ENCODE peak calls at places on chromosomes 4 and X, in six cellular contexts. One of them, this sample, is unnamed.
A peak's percentile ranks its signal among the peaks of the same experiment; 100 is the strongest.

GRCh38 chrX:17655232-17656034 is 81.9 kb upstream of the SCML1 start:
- DNase-seq in kidney: no peak
- DNase-seq in endodermal cell: peak; percentile 76
- DNase-seq in CD8-positive, alpha-beta T cell: no peak
- DNase-seq in tibial artery: no peak
- DNase-seq in OCI-LY7: no peak
- DNase-seq in this sample: no peak

GRCh38 chr4:169823685-169824084 is 65.9 kb upstream of the HPF1 start:
- DNase-seq in kidney: no peak
- DNase-seq in endodermal cell: peak; percentile 91
- DNase-seq in CD8-positive, alpha-beta T cell: no peak
- DNase-seq in tibial artery: no peak
- DNase-seq in OCI-LY7: peak; percentile 5
- DNase-seq in this sample: peak; percentile 52

GRCh38 chr4:169229571-169230028 is 41.2 kb downstream of the SH3RF1 start:
- DNase-seq in kidney: no peak
- DNase-seq in endodermal cell: no peak
- DNase-seq in CD8-positive, alpha-beta T cell: no peak
- DNase-seq in tibial artery: peak; percentile 37
- DNase-seq in OCI-LY7: no peak
- DNase-seq in this sample: no peak

GRCh38 chrX:8668797-8669196 is 63.1 kb downstream of the ANOS1 start:
- DNase-seq in kidney: no peak
- DNase-seq in endodermal cell: peak; percentile 57
- DNase-seq in CD8-positive, alpha-beta T cell: no peak
- DNase-seq in tibial artery: no peak
- DNase-seq in OCI-LY7: no peak
- DNase-seq in this sample: no peak

GRCh38 chrX:119573840-119574393 is 446 bp upstream of the UBE2A start:
- DNase-seq in kidney: no peak
- DNase-seq in endodermal cell: peak; percentile 67
- DNase-seq in CD8-positive, alpha-beta T cell: no peak
- DNase-seq in tibial artery: peak; percentile 36
- DNase-seq in OCI-LY7: peak; percentile 68
- DNase-seq in this sample: no peak

GRCh38 chrX:107204063-107204605 is 2.1 kb downstream of the NUP62CL start:
- DNase-seq in kidney: no peak
- DNase-seq in endodermal cell: no peak
- DNase-seq in CD8-positive, alpha-beta T cell: no peak
- DNase-seq in tibial artery: no peak
- DNase-seq in OCI-LY7: no peak
- DNase-seq in this sample: peak; percentile 82

GRCh38 chr4:166493828-166494432 is 620.9 kb downstream of the TLL1 start:
- DNase-seq in kidney: no peak
- DNase-seq in endodermal cell: no peak
- DNase-seq in CD8-positive, alpha-beta T cell: no peak
- DNase-seq in tibial artery: no peak
- DNase-seq in OCI-LY7: no peak
- DNase-seq in this sample: no peak

GRCh38 chrX:91414710-91415109 is 19.9 kb upstream of the PABPC5 start:
- DNase-seq in kidney: no peak
- DNase-seq in endodermal cell: peak; percentile 63
- DNase-seq in CD8-positive, alpha-beta T cell: no peak
- DNase-seq in tibial artery: no peak
- DNase-seq in OCI-LY7: no peak
- DNase-seq in this sample: no peak

GRCh38 chr4:1009647-1010521 is 1.5 kb upstream of the FGFRL1 start:
- DNase-seq in kidney: peak; percentile 93
- DNase-seq in endodermal cell: peak; percentile 89
- DNase-seq in CD8-positive, alpha-beta T cell: peak; percentile 50
- DNase-seq in tibial artery: peak; percentile 55
- DNase-seq in OCI-LY7: peak; percentile 70
- DNase-seq in this sample: peak; percentile 86

GRCh38 chrX:79854469-79854868 is 160.1 kb upstream of the TBX22 start:
- DNase-seq in kidney: no peak
- DNase-seq in endodermal cell: no peak
- DNase-seq in CD8-positive, alpha-beta T cell: no peak
- DNase-seq in tibial artery: no peak
- DNase-seq in OCI-LY7: no peak
- DNase-seq in this sample: no peak

GRCh38 chrX:119942831-119943184 is 743 bp downstream of the NKAP start:
- DNase-seq in kidney: no peak
- DNase-seq in endodermal cell: no peak
- DNase-seq in CD8-positive, alpha-beta T cell: no peak
- DNase-seq in tibial artery: no peak
- DNase-seq in OCI-LY7: peak; percentile 13
- DNase-seq in this sample: no peak

GRCh38 chr4:140367738-140368137 is 5.7 kb upstream of the SCOC start:
- DNase-seq in kidney: no peak
- DNase-seq in endodermal cell: no peak
- DNase-seq in CD8-positive, alpha-beta T cell: no peak
- DNase-seq in tibial artery: no peak
- DNase-seq in OCI-LY7: no peak
- DNase-seq in this sample: no peak

GRCh38 chrX:54494166-54494969 is 1.7 kb downstream of the FGD1 start:
- DNase-seq in kidney: no peak
- DNase-seq in endodermal cell: no peak
- DNase-seq in CD8-positive, alpha-beta T cell: no peak
- DNase-seq in tibial artery: no peak
- DNase-seq in OCI-LY7: no peak
- DNase-seq in this sample: no peak

GRCh38 chrX:54496517-54496852 is 451 bp upstream of the FGD1 start:
- DNase-seq in kidney: no peak
- DNase-seq in endodermal cell: peak; percentile 42
- DNase-seq in CD8-positive, alpha-beta T cell: no peak
- DNase-seq in tibial artery: no peak
- DNase-seq in OCI-LY7: no peak
- DNase-seq in this sample: no peak

GRCh38 chrX:54494970-54495813 is 842 bp downstream of the FGD1 start:
- DNase-seq in kidney: peak; percentile 75
- DNase-seq in endodermal cell: peak; percentile 61
- DNase-seq in CD8-positive, alpha-beta T cell: no peak
- DNase-seq in tibial artery: peak; percentile 30
- DNase-seq in OCI-LY7: no peak
- DNase-seq in this sample: no peak

GRCh38 chrX:54495814-54496516 is at the start of gene FGD1:
- DNase-seq in kidney: peak; percentile 82
- DNase-seq in endodermal cell: peak; percentile 88
- DNase-seq in CD8-positive, alpha-beta T cell: no peak
- DNase-seq in tibial artery: peak; percentile 58
- DNase-seq in OCI-LY7: peak; percentile 25
- DNase-seq in this sample: peak; percentile 67

DNA sequence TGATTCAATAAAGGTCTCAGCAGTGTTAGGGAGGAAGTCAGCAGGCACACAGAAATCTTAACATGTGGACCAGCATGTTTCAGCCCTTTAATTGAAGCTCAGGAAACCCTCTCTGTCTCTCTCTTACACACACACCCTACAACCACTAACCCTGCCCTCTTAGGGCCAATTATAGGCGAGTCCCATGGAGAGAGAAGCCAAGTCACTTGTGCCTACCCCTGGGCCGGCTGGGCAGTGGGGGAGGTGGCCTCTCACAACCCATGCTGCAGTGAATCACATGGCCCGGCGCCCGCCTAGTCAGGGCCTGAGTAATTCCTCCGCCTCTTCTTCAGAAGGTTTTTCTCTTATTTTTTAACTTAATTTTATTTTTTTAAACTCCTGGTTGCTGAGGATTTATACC is 3.7 kb downstream of the FGD1 start:
- DNase-seq in kidney: peak; percentile 72
- DNase-seq in endodermal cell: no peak
- DNase-seq in CD8-positive, alpha-beta T cell: no peak
- DNase-seq in tibial artery: peak; percentile 59
- DNase-seq in OCI-LY7: no peak
- DNase-seq in this sample: no peak
- TF ChIP-seq CTCF in kidney: no peak
- TF ChIP-seq CTCF in endodermal cell: no peak
- TF ChIP-seq CTCF in CD8-positive, alpha-beta T cell: no peak
- TF ChIP-seq CTCF in tibial artery: no peak
- TF ChIP-seq CTCF in OCI-LY7: no peak
- TF ChIP-seq CTCF in this sample: no peak

DNA sequence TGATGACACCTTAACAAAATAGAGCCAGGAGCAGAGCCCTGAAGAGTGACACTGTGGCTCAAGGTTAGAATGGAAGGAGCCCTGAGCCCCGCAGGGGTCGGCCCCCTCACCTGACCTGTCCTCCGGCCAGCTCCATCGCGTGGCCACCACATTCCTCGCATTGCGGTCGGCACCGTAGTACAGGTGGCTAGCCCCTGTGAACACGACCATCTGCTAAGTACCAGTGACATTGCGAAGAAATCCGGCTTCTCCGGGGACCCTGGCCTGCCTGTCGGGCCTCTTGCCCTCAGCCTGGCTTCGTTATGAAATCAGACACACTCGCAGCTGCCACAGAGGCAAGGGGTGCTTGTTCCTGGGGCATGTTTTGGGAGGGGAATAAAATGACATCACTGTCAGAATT is 179.0 kb downstream of the AFAP1 start:
- DNase-seq in kidney: peak; percentile 56
- DNase-seq in endodermal cell: no peak
- DNase-seq in CD8-positive, alpha-beta T cell: no peak
- DNase-seq in tibial artery: no peak
- DNase-seq in OCI-LY7: no peak
- DNase-seq in this sample: peak; percentile 34
- H3K36me3 ChIP-seq in kidney: no peaks in the 10 kb centered on the region
- H3K36me3 ChIP-seq in endodermal cell: peaks cover 37% of the 10 kb centered on the region
- H3K36me3 ChIP-seq in CD8-positive, alpha-beta T cell: no peaks in the 10 kb centered on the region
- H3K36me3 ChIP-seq in tibial artery: peaks cover 5% of the 10 kb centered on the region
- H3K36me3 ChIP-seq in OCI-LY7: no peaks in the 10 kb centered on the region
- H3K36me3 ChIP-seq in this sample: no peaks in the 10 kb centered on the region

DNA sequence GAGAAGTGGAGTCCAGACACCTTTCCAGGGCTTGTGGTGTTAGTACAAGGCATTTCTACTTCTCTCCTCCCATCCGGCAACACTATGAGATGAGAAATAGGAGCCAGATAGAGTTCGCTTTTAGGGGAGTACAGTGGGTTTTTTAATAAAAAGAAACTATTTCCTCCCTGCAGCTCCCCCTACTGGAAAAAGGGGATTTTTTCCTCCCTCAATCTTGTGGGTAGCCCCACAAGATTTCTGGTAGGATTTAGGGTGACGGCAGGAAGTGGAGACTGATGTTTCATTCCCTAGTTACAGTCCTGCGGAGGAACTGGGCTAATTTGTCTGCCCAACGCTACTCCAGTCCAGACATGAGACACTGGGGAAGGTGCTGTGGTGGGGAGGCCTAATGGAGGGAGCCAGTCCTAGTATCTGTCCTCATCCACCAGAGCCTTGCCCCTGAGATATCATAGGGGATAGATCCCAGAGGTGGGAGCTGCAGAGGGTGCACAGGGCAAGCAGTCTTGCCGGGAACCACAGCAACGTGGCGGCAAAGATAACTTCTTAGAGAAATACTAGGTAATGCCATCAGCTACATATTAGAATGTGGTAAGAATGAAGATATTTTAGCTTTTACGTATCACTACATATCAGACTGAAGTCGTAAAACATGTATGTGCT is 45.6 kb upstream of the PRKG2 start:
- DNase-seq in kidney: no peak
- DNase-seq in endodermal cell: peak; percentile 66
- DNase-seq in CD8-positive, alpha-beta T cell: no peak
- DNase-seq in tibial artery: no peak
- DNase-seq in OCI-LY7: peak; percentile 37
- DNase-seq in this sample: peak; percentile 26
- TF ChIP-seq CTCF in kidney: peak; percentile 10
- TF ChIP-seq CTCF in endodermal cell: peak; percentile 83
- TF ChIP-seq CTCF in CD8-positive, alpha-beta T cell: no peak
- TF ChIP-seq CTCF in tibial artery: no peak
- TF ChIP-seq CTCF in OCI-LY7: peak; percentile 78
- TF ChIP-seq CTCF in this sample: no peak

GRCh38 chr4:106325800-106326199 is 9.4 kb downstream of the AIMP1 start:
- DNase-seq in kidney: no peak
- DNase-seq in endodermal cell: no peak
- DNase-seq in CD8-positive, alpha-beta T cell: no peak
- DNase-seq in tibial artery: no peak
- DNase-seq in OCI-LY7: no peak
- DNase-seq in this sample: no peak
- H3K36me3 ChIP-seq in kidney: peaks cover 12% of the 10 kb centered on the region
- H3K36me3 ChIP-seq in endodermal cell: peaks cover 39% of the 10 kb centered on the region
- H3K36me3 ChIP-seq in CD8-positive, alpha-beta T cell: peaks cover 23% of the 10 kb centered on the region
- H3K36me3 ChIP-seq in tibial artery: peaks cover 36% of the 10 kb centered on the region
- H3K36me3 ChIP-seq in OCI-LY7: peaks cover 58% of the 10 kb centered on the region
- H3K36me3 ChIP-seq in this sample: no peaks in the 10 kb centered on the region

GRCh38 chrX:125132274-125132673 is 187.4 kb upstream of the TEX13C start:
- DNase-seq in kidney: no peak
- DNase-seq in endodermal cell: no peak
- DNase-seq in CD8-positive, alpha-beta T cell: no peak
- DNase-seq in tibial artery: no peak
- DNase-seq in OCI-LY7: peak; percentile 28
- DNase-seq in this sample: no peak

GRCh38 chrX:125131146-125131545 is 188.5 kb upstream of the TEX13C start:
- DNase-seq in kidney: no peak
- DNase-seq in endodermal cell: no peak
- DNase-seq in CD8-positive, alpha-beta T cell: no peak
- DNase-seq in tibial artery: no peak
- DNase-seq in OCI-LY7: peak; percentile 19
- DNase-seq in this sample: no peak
- TF ChIP-seq CTCF in kidney: no peak
- TF ChIP-seq CTCF in endodermal cell: peak; percentile 76
- TF ChIP-seq CTCF in CD8-positive, alpha-beta T cell: no peak
- TF ChIP-seq CTCF in tibial artery: no peak
- TF ChIP-seq CTCF in OCI-LY7: peak; percentile 68
- TF ChIP-seq CTCF in this sample: no peak

DNA sequence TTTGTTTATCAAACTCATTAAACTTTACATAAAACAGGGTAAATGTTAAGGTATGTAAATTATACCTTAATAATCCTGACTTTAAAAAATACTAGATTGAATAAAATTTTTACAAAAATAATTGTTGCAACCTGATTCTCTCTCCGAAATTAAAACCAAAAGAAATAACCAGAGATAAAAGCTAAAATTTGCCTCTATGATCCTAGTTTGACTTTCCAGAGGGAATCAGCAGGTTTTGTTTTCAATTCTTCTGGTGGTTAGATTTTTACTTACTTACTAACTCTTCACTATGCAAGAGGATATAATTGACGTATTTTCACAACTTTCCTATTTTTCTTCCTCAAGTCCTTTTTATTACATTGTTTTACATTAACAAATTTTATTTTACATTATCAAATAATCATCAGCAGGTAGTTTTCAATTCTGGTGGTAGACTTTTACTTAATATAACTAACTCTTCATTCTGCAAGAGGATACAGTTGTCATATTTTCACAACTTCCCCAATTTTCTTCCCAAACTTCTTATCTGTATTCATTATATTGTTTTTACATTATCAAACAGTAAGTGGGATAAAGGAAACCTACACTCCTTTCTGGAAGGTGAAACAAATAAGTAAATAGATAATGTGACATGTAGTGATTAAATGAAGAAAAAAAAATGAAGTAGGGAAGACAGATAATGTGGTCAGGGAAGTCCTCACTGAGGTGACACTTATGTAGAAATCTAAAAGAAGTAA is 52.2 kb downstream of the TBCK start:
- DNase-seq in kidney: no peak
- DNase-seq in endodermal cell: no peak
- DNase-seq in CD8-positive, alpha-beta T cell: no peak
- DNase-seq in tibial artery: no peak
- DNase-seq in OCI-LY7: no peak
- DNase-seq in this sample: no peak
- H3K36me3 ChIP-seq in kidney: no peaks in the 10 kb centered on the region
- H3K36me3 ChIP-seq in endodermal cell: peaks cover 3% of the 10 kb centered on the region
- H3K36me3 ChIP-seq in CD8-positive, alpha-beta T cell: peaks cover 3% of the 10 kb centered on the region
- H3K36me3 ChIP-seq in tibial artery: no peaks in the 10 kb centered on the region
- H3K36me3 ChIP-seq in OCI-LY7: no peaks in the 10 kb centered on the region
- H3K36me3 ChIP-seq in this sample: no peaks in the 10 kb centered on the region

This sample was measured in mucosa of descending colon.